ENCODE peak calls at places on chromosomes 12 and 14, in six cellular contexts. One of them, this sample, is unnamed.

GRCh38 chr12:47188576-47189441 is 109.0 kb upstream of the AMIGO2 start:
- DNase-seq in right atrium auricular region: no peak
- DNase-seq in HTR-8/SVneo: no peak
- DNase-seq in GM20000: no peak
- DNase-seq in lung: no peak
- DNase-seq in GF-D8: no peak
- DNase-seq in this sample: no peak

GRCh38 chr12:22234561-22234960 is 99.9 kb downstream of the ST8SIA1 start:
- DNase-seq in right atrium auricular region: no peak
- DNase-seq in HTR-8/SVneo: no peak
- DNase-seq in GM20000: no peak
- DNase-seq in lung: no peak
- DNase-seq in GF-D8: no peak
- DNase-seq in this sample: no peak

GRCh38 chr12:113665457-113665856 is 193.8 kb upstream of the LHX5 start:
- DNase-seq in right atrium auricular region: no peak
- DNase-seq in HTR-8/SVneo: no peak
- DNase-seq in GM20000: no peak
- DNase-seq in lung: no peak
- DNase-seq in GF-D8: no peak
- DNase-seq in this sample: no peak

GRCh38 chr12:2649201-2650030 is 145.4 kb upstream of the FKBP4 start:
- DNase-seq in right atrium auricular region: no peak
- DNase-seq in HTR-8/SVneo: no peak
- DNase-seq in GM20000: no peak
- DNase-seq in lung: no peak
- DNase-seq in GF-D8: no peak
- DNase-seq in this sample: no peak

GRCh38 chr12:47393403-47393790 is 312.4 kb downstream of the RPAP3 start:
- DNase-seq in right atrium auricular region: no peak
- DNase-seq in HTR-8/SVneo: no peak
- DNase-seq in GM20000: no peak
- DNase-seq in lung: no peak
- DNase-seq in GF-D8: no peak
- DNase-seq in this sample: no peak

GRCh38 chr14:95332641-95333040 is 12.9 kb upstream of the CLMN start:
- DNase-seq in right atrium auricular region: no peak
- DNase-seq in HTR-8/SVneo: no peak
- DNase-seq in GM20000: no peak
- DNase-seq in lung: no peak
- DNase-seq in GF-D8: no peak
- DNase-seq in this sample: no peak

GRCh38 chr14:32524609-32525391 is 195.7 kb downstream of the AKAP6 start:
- DNase-seq in right atrium auricular region: no peak
- DNase-seq in HTR-8/SVneo: no peak
- DNase-seq in GM20000: no peak
- DNase-seq in lung: no peak
- DNase-seq in GF-D8: no peak
- DNase-seq in this sample: no peak

GRCh38 chr14:73753043-73753886 is 39.1 kb upstream of the PNMA1 start:
- DNase-seq in right atrium auricular region: peak; percentile 81
- DNase-seq in HTR-8/SVneo: no peak
- DNase-seq in GM20000: peak; percentile 20
- DNase-seq in lung: no peak
- DNase-seq in GF-D8: peak; percentile 91
- DNase-seq in this sample: no peak

GRCh38 chr14:52244328-52244727 is 23.2 kb upstream of the PTGDR start:
- DNase-seq in right atrium auricular region: no peak
- DNase-seq in HTR-8/SVneo: no peak
- DNase-seq in GM20000: no peak
- DNase-seq in lung: no peak
- DNase-seq in GF-D8: no peak
- DNase-seq in this sample: no peak

GRCh38 chr12:123763093-123763492 is 992 bp downstream of the DNAH10 start:
- DNase-seq in right atrium auricular region: no peak
- DNase-seq in HTR-8/SVneo: no peak
- DNase-seq in GM20000: no peak
- DNase-seq in lung: no peak
- DNase-seq in GF-D8: no peak
- DNase-seq in this sample: no peak

GRCh38 chr14:86673523-86673969 is 1143.6 kb downstream of the FLRT2 start:
- DNase-seq in right atrium auricular region: no peak
- DNase-seq in HTR-8/SVneo: no peak
- DNase-seq in GM20000: no peak
- DNase-seq in lung: peak; percentile 41
- DNase-seq in GF-D8: no peak
- DNase-seq in this sample: no peak

GRCh38 chr12:32548691-32549412 is 130.2 kb upstream of the DNM1L start:
- DNase-seq in right atrium auricular region: peak; percentile 60
- DNase-seq in HTR-8/SVneo: no peak
- DNase-seq in GM20000: no peak
- DNase-seq in lung: no peak
- DNase-seq in GF-D8: no peak
- DNase-seq in this sample: no peak

GRCh38 chr12:98332626-98333025 is 182.8 kb upstream of the TMPO start:
- DNase-seq in right atrium auricular region: no peak
- DNase-seq in HTR-8/SVneo: no peak
- DNase-seq in GM20000: peak; percentile 7
- DNase-seq in lung: no peak
- DNase-seq in GF-D8: no peak
- DNase-seq in this sample: no peak

GRCh38 chr14:97401714-97402113 is 604.5 kb downstream of the VRK1 start:
- DNase-seq in right atrium auricular region: no peak
- DNase-seq in HTR-8/SVneo: no peak
- DNase-seq in GM20000: no peak
- DNase-seq in lung: no peak
- DNase-seq in GF-D8: no peak
- DNase-seq in this sample: no peak

GRCh38 chr12:122137229-122137628 is 36.8 kb downstream of the IL31 start:
- DNase-seq in right atrium auricular region: no peak
- DNase-seq in HTR-8/SVneo: no peak
- DNase-seq in GM20000: no peak
- DNase-seq in lung: no peak
- DNase-seq in GF-D8: no peak
- DNase-seq in this sample: no peak

GRCh38 chr14:100673085-100673806 is 53.4 kb upstream of the DLK1 start:
- DNase-seq in right atrium auricular region: no peak
- DNase-seq in HTR-8/SVneo: no peak
- DNase-seq in GM20000: no peak
- DNase-seq in lung: peak; percentile 45
- DNase-seq in GF-D8: no peak
- DNase-seq in this sample: no peak

GRCh38 chr12:131642101-131642540 is 68.8 kb upstream of the SFSWAP start:
- DNase-seq in right atrium auricular region: no peak
- DNase-seq in HTR-8/SVneo: no peak
- DNase-seq in GM20000: no peak
- DNase-seq in lung: no peak
- DNase-seq in GF-D8: no peak
- DNase-seq in this sample: no peak

GRCh38 chr14:97319691-97320090 is 522.5 kb downstream of the VRK1 start:
- DNase-seq in right atrium auricular region: no peak
- DNase-seq in HTR-8/SVneo: no peak
- DNase-seq in GM20000: no peak
- DNase-seq in lung: no peak
- DNase-seq in GF-D8: no peak
- DNase-seq in this sample: no peak

GRCh38 chr12:38691164-38691563 is 214.2 kb downstream of the CPNE8 start:
- DNase-seq in right atrium auricular region: no peak
- DNase-seq in HTR-8/SVneo: no peak
- DNase-seq in GM20000: no peak
- DNase-seq in lung: no peak
- DNase-seq in GF-D8: no peak
- DNase-seq in this sample: no peak

This sample was measured in esophagus muscularis mucosa.